ENCODE peak calls at places on chromosomes 3 and 15, in five cellular contexts. O is fibroblast of lung, E is HepG2, R is mammary epithelial cell, T is MM.1S. I is an unnamed sample.

GRCh38 chr3:189270248-189270832 is 98.6 kb downstream of the TPRG1 start:
- DNase-seq in E (peak; percentile 47), R (peak; percentile 84), T (peak; percentile 75), O (peak; percentile 84), I (peak; percentile 85)

GRCh38 chr15:56471440-56472069 is 6.6 kb upstream of the MNS1 start:
- DNase-seq in E (no peak), R (no peak), O (no peak), T (no peak), I (no peak)

GRCh38 chr3:56025316-56025715 is 443.0 kb downstream of the ERC2 start:
- DNase-seq in O (no peak), T (no peak), R (no peak), E (no peak), I (no peak)

GRCh38 chr3:27681249-27681748 is 40.8 kb downstream of the EOMES start:
- DNase-seq in O (peak; percentile 77), T (peak; percentile 71), E (peak; percentile 74), R (peak; percentile 72), I (peak; percentile 59)

GRCh38 chr3:126798521-126798920 is 94.5 kb downstream of the CHCHD6 start:
- DNase-seq in R (no peak), O (peak; percentile 78), E (no peak), T (no peak), I (peak; percentile 35)

GRCh38 chr3:141243295-141243707 is 11.7 kb downstream of the PXYLP1 start:
- DNase-seq in T (no peak), O (peak; percentile 69), R (no peak), E (no peak), I (peak; percentile 36)

GRCh38 chr3:189210251-189210770 is 38.5 kb downstream of the TPRG1 start:
- DNase-seq in R (no peak), T (no peak), O (no peak), E (no peak), I (no peak)

GRCh38 chr3:189342811-189343210 is 171.0 kb downstream of the TPRG1 start:
- DNase-seq in O (peak; percentile 21), R (no peak), E (no peak), T (no peak), I (no peak)

GRCh38 chr15:39641187-39641889 is 60.5 kb downstream of the THBS1 start:
- DNase-seq in T (no peak), O (peak; percentile 57), E (no peak), R (peak; percentile 87), I (no peak)

GRCh38 chr3:48428863-48429415 is 947 bp downstream of the PLXNB1 start:
- DNase-seq in E (no peak), O (peak; percentile 40), T (no peak), R (no peak), I (peak; percentile 80)

GRCh38 chr3:87350367-87351199 is 74.2 kb upstream of the POU1F1 start:
- DNase-seq in E (peak; percentile 41), T (peak; percentile 65), R (peak; percentile 38), O (peak; percentile 42), I (no peak)

GRCh38 chr3:189249987-189250386 is 78.2 kb downstream of the TPRG1 start:
- DNase-seq in T (no peak), E (no peak), O (no peak), R (no peak), I (no peak)

GRCh38 chr15:90031231-90031791 is 30.2 kb downstream of the ZNF710 start:
- DNase-seq in E (no peak), O (peak; percentile 18), T (peak; percentile 92), R (peak; percentile 36), I (peak; percentile 56)

GRCh38 chr15:72306211-72306785 is 13.7 kb downstream of the CELF6 start:
- DNase-seq in T (no peak), O (peak; percentile 40), R (no peak), E (no peak), I (peak; percentile 62)

GRCh38 chr3:179108091-179108490 is 36.5 kb upstream of the ZMAT3 start:
- DNase-seq in T (no peak), R (peak; percentile 79), O (peak; percentile 93), E (no peak), I (no peak)

GRCh38 chr3:43998374-43998840 is 243.3 kb upstream of the TOPAZ1 start:
- DNase-seq in O (no peak), T (peak; percentile 19), R (no peak), E (no peak), I (peak; percentile 79)

GRCh38 chr3:43997788-43998373 is 243.8 kb upstream of the TOPAZ1 start:
- DNase-seq in O (no peak), R (no peak), T (no peak), E (no peak), I (peak; percentile 73)

GRCh38 chr3:43995929-43996378 is 245.7 kb upstream of the TOPAZ1 start:
- DNase-seq in O (no peak), T (peak; percentile 19), E (no peak), R (no peak), I (no peak)

GRCh38 chr3:43995078-43995928 is 246.4 kb upstream of the TOPAZ1 start:
- DNase-seq in E (no peak), O (peak; percentile 20), R (peak; percentile 40), T (peak; percentile 51), I (peak; percentile 76)

GRCh38 chr3:43996379-43997301 is 245.0 kb upstream of the TOPAZ1 start:
- DNase-seq in E (no peak), O (no peak), R (peak; percentile 53), T (peak; percentile 72), I (peak; percentile 81)
- H3K4me1 ChIP-seq in E (no peaks in the 10 kb centered on the region), O (peaks cover 8% of the 10 kb centered on the region), R (peaks cover 35% of the 10 kb centered on the region), T (peaks cover 25% of the 10 kb centered on the region), I (no peaks in the 10 kb centered on the region)

DNA sequence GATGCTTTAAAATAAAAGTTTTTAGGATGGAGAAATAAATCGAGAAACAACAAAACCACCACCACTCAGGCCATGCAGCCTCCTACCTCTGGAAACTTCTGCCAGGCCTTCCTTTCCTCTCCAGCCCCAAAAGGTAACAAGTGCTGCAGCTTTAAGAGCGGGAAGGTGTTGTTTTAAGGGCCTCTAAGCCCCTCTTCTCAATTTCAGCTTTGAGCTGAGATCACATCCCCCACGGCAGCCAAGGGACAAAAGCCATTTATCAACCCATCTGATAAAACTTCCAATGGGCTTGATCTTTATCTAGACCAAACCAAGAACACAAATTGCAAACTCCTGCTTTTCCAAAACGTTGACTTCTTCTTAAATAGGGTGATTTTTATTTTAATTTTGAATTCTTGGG is 18.1 kb downstream of the RGMA start:
- DNase-seq in R (no peak), O (no peak), E (no peak), T (no peak), I (no peak)
- H3K9ac ChIP-seq in R (no peak overlapping the region), O (no peak overlapping the region), E (no peak overlapping the region), T (no peak overlapping the region), I (peak overlapping the region; percentile 88)

GRCh38 chr15:85558747-85559327 is 178.4 kb downstream of the AKAP13 start:
- DNase-seq in T (no peak), E (no peak), O (no peak), R (no peak), I (no peak)
- H3K36me3 ChIP-seq in T (no peaks in the 10 kb centered on the region), E (no peaks in the 10 kb centered on the region), O (no peaks in the 10 kb centered on the region), R (no peaks in the 10 kb centered on the region), I (peaks cover 66% of the 10 kb centered on the region)

GRCh38 chr15:74176262-74177208 is 3.0 kb downstream of the ISLR start:
- DNase-seq in T (no peak), O (no peak), R (no peak), E (no peak), I (peak; percentile 83)

GRCh38 chr15:74178326-74179100 is 5.0 kb downstream of the ISLR start:
- DNase-seq in T (no peak), E (no peak), R (no peak), O (no peak), I (no peak)

GRCh38 chr15:74179983-74180688 is 6.6 kb downstream of the ISLR start:
- DNase-seq in E (no peak), T (no peak), R (peak; percentile 25), O (peak; percentile 81), I (no peak)

GRCh38 chr15:74180689-74181602 is 7.4 kb downstream of the ISLR start:
- DNase-seq in R (no peak), E (no peak), T (no peak), O (no peak), I (no peak)

DNA sequence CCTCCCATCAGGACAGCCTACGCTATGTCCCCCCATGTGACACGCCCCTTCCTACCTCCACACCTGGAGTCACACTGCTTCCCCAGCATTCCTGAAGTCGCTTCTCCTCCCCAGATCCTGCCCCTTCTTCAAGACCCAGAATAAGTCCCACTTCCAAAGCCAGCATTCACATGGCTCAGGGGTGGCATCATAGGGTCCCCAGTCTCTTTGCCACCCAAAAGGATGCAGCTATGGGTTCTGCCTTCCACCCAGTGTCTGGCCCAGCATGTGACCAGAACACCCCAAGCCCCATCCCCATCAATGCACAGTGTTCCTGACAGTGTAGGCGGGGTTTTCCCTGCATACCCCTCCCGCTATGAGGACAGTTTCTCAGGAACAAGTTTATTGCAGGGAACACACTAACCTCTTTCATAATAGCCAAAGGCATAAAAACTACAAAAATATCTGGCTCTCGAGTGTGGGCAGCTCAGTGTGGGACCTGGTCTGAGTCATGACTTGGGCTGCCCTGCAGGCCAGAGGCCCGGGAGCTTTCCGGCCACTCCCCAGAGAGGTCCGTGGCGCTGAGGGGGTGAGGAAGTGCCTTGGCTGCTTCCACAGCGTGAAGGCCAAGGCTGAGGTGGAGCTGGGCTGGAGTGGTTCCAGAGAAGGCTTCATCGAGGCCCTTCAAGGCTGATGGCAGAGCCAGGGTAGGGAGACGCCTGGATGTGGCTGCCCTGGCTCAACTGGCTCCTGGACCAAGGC is 5.8 kb downstream of the ISLR start:
- DNase-seq in O (peak; percentile 96), E (no peak), R (peak; percentile 70), T (no peak), I (no peak)
- H3K4me1 ChIP-seq in O (peaks cover 30% of the 10 kb centered on the region), E (no peaks in the 10 kb centered on the region), R (peaks cover 17% of the 10 kb centered on the region), T (no peaks in the 10 kb centered on the region), I (no peaks in the 10 kb centered on the region)

GRCh38 chr15:76996526-76997401 is 1.8 kb downstream of the PSTPIP1 start:
- DNase-seq in E (no peak), R (no peak), T (no peak), O (peak; percentile 44), I (no peak)
- H3K9ac ChIP-seq in E (no peak overlapping the region), R (no peak overlapping the region), T (no peak overlapping the region), O (no peak overlapping the region), I (no peak overlapping the region)

GRCh38 chr3:177057768-177058167 is 139.5 kb downstream of the TBL1XR1 start:
- DNase-seq in E (no peak), R (no peak), O (peak; percentile 35), T (no peak), I (no peak)

GRCh38 chr3:177056927-177057326 is 140.4 kb downstream of the TBL1XR1 start:
- DNase-seq in T (no peak), E (no peak), O (no peak), R (no peak), I (no peak)

GRCh38 chr3:177061382-177061781 is 135.9 kb downstream of the TBL1XR1 start:
- DNase-seq in R (no peak), O (no peak), T (peak; percentile 49), E (no peak), I (no peak)

GRCh38 chr3:177060492-177060891 is 136.8 kb downstream of the TBL1XR1 start:
- DNase-seq in R (no peak), T (peak; percentile 97), O (no peak), E (no peak), I (no peak)

DNA sequence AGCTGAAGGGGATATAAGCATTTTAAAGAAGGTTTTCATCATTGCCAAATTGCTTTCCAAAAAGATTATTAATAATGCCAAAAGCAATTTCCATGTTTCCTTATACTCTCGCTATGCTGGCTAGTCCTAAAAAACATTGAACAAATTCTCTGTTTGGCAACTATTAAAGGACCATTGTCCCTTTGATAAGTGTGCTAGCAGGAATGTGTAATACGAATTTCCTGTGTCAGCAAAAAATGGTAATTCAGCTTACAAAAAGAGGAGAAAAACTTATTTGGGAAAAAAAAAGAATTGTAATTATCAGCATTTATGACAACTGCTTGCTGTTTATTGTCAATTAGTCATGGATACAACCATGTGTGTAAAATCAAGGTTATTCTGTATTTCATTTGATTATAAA is 138.6 kb downstream of the TBL1XR1 start:
- DNase-seq in O (no peak), E (no peak), T (no peak), R (no peak), I (no peak)
- H3K36me3 ChIP-seq in O (no peaks in the 10 kb centered on the region), E (peaks cover 2% of the 10 kb centered on the region), T (peaks cover 16% of the 10 kb centered on the region), R (no peaks in the 10 kb centered on the region), I (peaks cover 52% of the 10 kb centered on the region)

GRCh38 chr3:8493744-8494143 is 7.9 kb upstream of the LMCD1 start:
- DNase-seq in R (no peak), O (no peak), E (no peak), T (no peak), I (no peak)
- H3K4me1 ChIP-seq in R (peaks cover 32% of the 10 kb centered on the region), O (peaks cover 10% of the 10 kb centered on the region), E (peaks cover 52% of the 10 kb centered on the region), T (no peaks in the 10 kb centered on the region), I (peaks cover 11% of the 10 kb centered on the region)

I was measured in endodermal cell.